ENCODE peak calls at places on chromosomes 7 and 10, in seven cellular contexts. H, C, W, S, I, Z and F are unnamed samples.

GRCh38 chr7:5607958-5608656 is 173.4 kb downstream of the RNF216 start:
- DNase-seq in Z (no peak), W (no peak), C (peak; percentile 85), I (peak; percentile 91), S (no peak), H (no peak), F (peak; percentile 81)

GRCh38 chr10:74977913-74978847 is 133.3 kb upstream of the SAMD8 start:
- DNase-seq in Z (no peak), W (no peak), S (no peak), C (no peak), H (no peak), I (no peak), F (no peak)

GRCh38 chr7:130006771-130007170 is 44.4 kb downstream of the ZC3HC1 start:
- DNase-seq in C (no peak), I (no peak), Z (no peak), W (no peak), S (no peak), H (no peak), F (no peak)

GRCh38 chr10:4607681-4608080 is 218.3 kb upstream of the AKR1E2 start:
- DNase-seq in H (no peak), W (no peak), I (no peak), Z (no peak), C (no peak), S (no peak), F (no peak)

GRCh38 chr7:132646064-132646463 is 69.8 kb upstream of the PLXNA4 start:
- DNase-seq in H (no peak), C (no peak), W (no peak), Z (no peak), S (no peak), I (no peak), F (no peak)

GRCh38 chr7:14228341-14228740 is 238.9 kb upstream of the ETV1 start:
- DNase-seq in H (no peak), W (no peak), I (no peak), C (no peak), S (no peak), Z (no peak), F (no peak)

GRCh38 chr10:37937864-37938263 is 38.6 kb downstream of the ZNF25 start:
- DNase-seq in I (no peak), Z (no peak), W (no peak), S (no peak), H (no peak), C (no peak), F (no peak)

GRCh38 chr7:333399-333776 is 43.4 kb downstream of the FOXL3 start:
- DNase-seq in I (no peak), W (no peak), Z (no peak), H (no peak), C (peak; percentile 21), S (peak; percentile 69), F (peak; percentile 59)

GRCh38 chr10:77864151-77864851 is 62.3 kb downstream of the DLG5 start:
- DNase-seq in W (no peak), C (no peak), Z (no peak), S (no peak), H (no peak), I (no peak), F (no peak)

GRCh38 chr7:81956520-81956919 is 186.7 kb upstream of the HGF start:
- DNase-seq in W (peak; percentile 52), H (peak; percentile 57), Z (peak; percentile 32), S (no peak), C (no peak), I (no peak), F (peak; percentile 3)

GRCh38 chr10:127735723-127736221 is 1.2 kb upstream of the FOXI2 start:
- DNase-seq in W (no peak), S (no peak), I (no peak), C (no peak), Z (no peak), H (no peak), F (no peak)

GRCh38 chr7:69967152-69967591 is 368.9 kb downstream of the AUTS2 start:
- DNase-seq in S (no peak), W (no peak), C (no peak), Z (no peak), I (no peak), H (peak; percentile 53), F (no peak)

GRCh38 chr10:75658915-75659314 is 227.5 kb downstream of the LRMDA start:
- DNase-seq in H (no peak), W (no peak), I (no peak), C (no peak), S (no peak), Z (no peak), F (no peak)

GRCh38 chr10:79375321-79376077 is 28.2 kb downstream of the PPIF start:
- DNase-seq in I (no peak), W (no peak), C (peak; percentile 35), Z (no peak), H (peak; percentile 19), S (no peak), F (no peak)

GRCh38 chr10:7417103-7417623 is 6.3 kb upstream of the SFMBT2 start:
- DNase-seq in Z (peak; percentile 7), S (no peak), I (no peak), W (peak; percentile 58), H (no peak), C (no peak), F (no peak)

GRCh38 chr10:101293007-101293723 is 60.8 kb upstream of the BTRC start:
- DNase-seq in Z (no peak), S (no peak), W (no peak), C (no peak), I (no peak), H (no peak), F (no peak)

GRCh38 chr7:116111429-116111828 is 80.9 kb upstream of the TFEC start:
- DNase-seq in C (no peak), W (no peak), I (no peak), Z (no peak), H (no peak), S (no peak), F (no peak)

GRCh38 chr7:80294321-80294720 is 159.7 kb downstream of the GNAI1 start:
- DNase-seq in W (no peak), S (no peak), C (peak; percentile 27), H (no peak), Z (no peak), I (no peak), F (no peak)

GRCh38 chr10:110007701-110008517 is at the start of gene ADD3:
- DNase-seq in W (peak; percentile 91), H (peak; percentile 100), Z (peak; percentile 86), C (peak; percentile 69), S (peak; percentile 95), I (no peak), F (peak; percentile 84)

GRCh38 chr10:26172126-26172525 is 44.4 kb upstream of the GAD2 start:
- DNase-seq in W (no peak), I (no peak), H (no peak), Z (no peak), S (no peak), C (no peak), F (no peak)

GRCh38 chr10:71924771-71925170 is 39.4 kb upstream of the CHST3 start:
- DNase-seq in I (no peak), S (no peak), W (no peak), H (no peak), C (no peak), Z (no peak), F (no peak)

GRCh38 chr10:29386347-29386999 is 97.6 kb downstream of the LYZL1 start:
- DNase-seq in H (peak; percentile 57), Z (no peak), W (peak; percentile 43), I (no peak), C (peak; percentile 11), S (no peak), F (peak; percentile 45)

DNA sequence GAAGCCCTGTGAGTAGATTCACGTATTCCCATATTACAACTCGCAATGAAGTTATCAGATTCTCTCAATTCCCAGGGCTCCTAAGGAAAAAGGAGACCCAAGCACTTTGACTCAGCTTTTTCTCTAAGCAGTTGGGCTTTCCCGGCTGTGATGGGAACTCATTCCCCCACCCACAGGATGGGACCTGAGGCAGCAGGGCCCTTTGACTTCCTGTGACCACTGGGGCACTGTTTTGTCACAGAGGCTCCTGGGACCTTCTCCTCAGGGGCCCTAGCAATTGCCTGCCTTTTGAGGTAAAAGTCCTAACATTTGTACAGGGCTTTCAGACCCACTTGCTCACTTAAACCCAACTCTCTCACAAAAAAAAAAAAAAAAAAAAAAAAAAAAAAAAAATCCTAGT is 122.8 kb upstream of the PDLIM1 start:
- DNase-seq in S (no peak), H (no peak), I (no peak), Z (no peak), C (no peak), W (no peak), F (no peak)
- H3K27ac ChIP-seq in S (peak overlapping the region; percentile 69), H (no peak overlapping the region), I (no peak overlapping the region), Z (no peak overlapping the region), C (no peak overlapping the region), W (no peak overlapping the region), F (no peak overlapping the region)

GRCh38 chr10:125977206-125977605 is 80.8 kb downstream of the FANK1 start:
- DNase-seq in W (no peak), H (no peak), I (no peak), C (no peak), Z (no peak), S (no peak), F (no peak)
- TF ChIP-seq CTCF in W (peak; percentile 16), H (no peak), I (peak; percentile 46), C (no peak), Z (no peak), S (no peak), F (no peak)

GRCh38 chr10:43350686-43351085 is 20.8 kb upstream of the FXYD4 start:
- DNase-seq in Z (no peak), I (no peak), H (no peak), S (no peak), W (no peak), C (no peak), F (no peak)

GRCh38 chr10:43350139-43350538 is 21.3 kb upstream of the FXYD4 start:
- DNase-seq in Z (no peak), C (no peak), I (no peak), W (no peak), H (peak; percentile 48), S (peak; percentile 32), F (no peak)

GRCh38 chr10:43351301-43351700 is 20.1 kb upstream of the FXYD4 start:
- DNase-seq in H (no peak), S (no peak), W (no peak), Z (no peak), C (no peak), I (no peak), F (no peak)

GRCh38 chr10:43347997-43348396 is 23.4 kb upstream of the FXYD4 start:
- DNase-seq in H (no peak), C (no peak), W (no peak), S (no peak), Z (no peak), I (peak; percentile 46), F (no peak)

GRCh38 chr10:43348511-43349312 is 22.7 kb upstream of the FXYD4 start:
- DNase-seq in H (peak; percentile 86), Z (peak; percentile 37), S (peak; percentile 91), I (peak; percentile 53), C (peak; percentile 69), W (peak; percentile 67), F (peak; percentile 89)
- H3K27ac ChIP-seq in H (no peak overlapping the region), Z (no peak overlapping the region), S (no peak overlapping the region), I (no peak overlapping the region), C (no peak overlapping the region), W (no peak overlapping the region), F (peak overlapping the region; percentile 9)

DNA sequence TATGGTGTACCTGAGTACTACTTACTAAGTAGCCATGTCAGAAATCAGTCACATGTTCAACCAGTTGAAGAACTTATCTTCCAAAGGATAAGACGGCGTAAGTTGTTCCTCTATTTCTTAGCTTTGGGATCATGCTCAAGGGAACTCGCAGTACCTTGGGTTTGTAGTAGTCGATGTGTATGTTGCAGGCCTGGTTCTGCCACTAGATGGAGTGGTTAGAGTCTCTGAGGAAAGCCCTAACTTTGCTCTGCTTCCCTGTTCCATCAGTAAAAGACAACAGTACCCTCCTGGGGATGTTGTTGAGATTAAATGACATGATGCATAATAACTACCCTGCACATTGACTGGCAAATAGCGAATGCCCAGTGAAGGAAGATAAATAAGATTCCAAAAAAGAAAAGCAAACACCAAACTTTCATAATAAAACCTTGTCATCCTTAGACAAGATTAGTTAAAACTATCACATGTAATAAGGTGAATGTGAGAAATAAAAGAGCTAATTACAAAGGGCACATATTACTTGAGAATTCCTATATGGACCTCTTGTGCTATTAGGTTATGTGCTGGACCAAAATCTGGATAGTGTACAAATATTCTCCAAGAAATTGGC is 165.9 kb downstream of the ABCA13 start:
- DNase-seq in H (peak; percentile 53), W (peak; percentile 6), Z (no peak), I (no peak), C (peak; percentile 28), S (no peak), F (peak; percentile 47)
- TF ChIP-seq CTCF in H (peak; percentile 61), W (peak; percentile 28), Z (peak; percentile 70), I (peak; percentile 69), C (peak; percentile 77), S (peak; percentile 20), F (peak; percentile 49)